ENCODE peak calls at places on chromosomes 2 and 18, in ten cellular contexts. C is naive thymus-derived CD4-positive, alpha-beta T cell; T is lower lobe of right lung; Q is fibroblast of lung; K is mammary epithelial cell; F is A549; J is ovary; Z is right lobe of liver; I is heart right ventricle; L is breast epithelium. W is an unnamed sample. For H3K4me1, the result is how much of the 10 kb centered on the place peaks cover.

GRCh38 chr2:118882693-118883336 is 35.4 kb upstream of the EN1 start:
- DNase-seq in C (peak), T (peak), Q (peak), K (peak), F (peak), J (peak), Z (peak), I (peak), L (peak), W (peak)

GRCh38 chr2:85549826-85550225 is 10.9 kb downstream of the MAT2A start:
- DNase-seq in C (no peak), T (no peak), Q (peak), K (no peak), F (no peak), J (no peak), Z (no peak), I (no peak), L (no peak), W (peak)

GRCh38 chr2:190679813-190680591 is 31.1 kb downstream of the NAB1 start:
- DNase-seq in C (peak), T (peak), Q (peak), K (peak), F (peak), J (peak), Z (peak), I (no peak), L (peak), W (no peak)

GRCh38 chr2:238903141-238903540 is 55.3 kb downstream of the TWIST2 start:
- DNase-seq in C (no peak), T (no peak), Q (no peak), K (no peak), F (no peak), J (no peak), Z (no peak), I (no peak), L (no peak), W (no peak)

GRCh38 chr2:150520088-150520487 is 32.6 kb upstream of the RND3 start:
- DNase-seq in C (no peak), T (no peak), Q (no peak), K (peak), F (no peak), J (no peak), Z (no peak), I (no peak), L (no peak), W (no peak)

GRCh38 chr2:232633413-232634318 is at the start of gene EFHD1:
- DNase-seq in C (peak), T (peak), Q (peak), K (peak), F (peak), J (peak), Z (peak), I (peak), L (peak), W (peak)

GRCh38 chr18:32802606-32803451 is 30.0 kb upstream of the KLHL14 start:
- DNase-seq in C (no peak), T (no peak), Q (no peak), K (no peak), F (no peak), J (no peak), Z (no peak), I (no peak), L (no peak), W (no peak)

GRCh38 chr2:146741260-146741659 is 1103.6 kb upstream of the ACVR2A start:
- DNase-seq in C (no peak), T (no peak), Q (peak), K (no peak), F (no peak), J (no peak), Z (no peak), I (no peak), L (no peak), W (no peak)

GRCh38 chr18:41642756-41643155 is 312.3 kb upstream of the PIK3C3 start:
- DNase-seq in C (no peak), T (no peak), Q (no peak), K (no peak), F (no peak), J (no peak), Z (no peak), I (no peak), L (no peak), W (peak)

GRCh38 chr2:27832396-27832795 is 57.8 kb downstream of the RBKS start:
- DNase-seq in C (no peak), T (no peak), Q (peak), K (peak), F (no peak), J (no peak), Z (no peak), I (no peak), L (no peak), W (peak)

GRCh38 chr2:223082701-223083100 is 30.7 kb downstream of the KCNE4 start:
- DNase-seq in C (no peak), T (no peak), Q (no peak), K (no peak), F (no peak), J (no peak), Z (no peak), I (no peak), L (no peak), W (no peak)

GRCh38 chr2:220077488-220077887 is 450.1 kb downstream of the SLC4A3 start:
- DNase-seq in C (no peak), T (no peak), Q (peak), K (peak), F (no peak), J (no peak), Z (no peak), I (no peak), L (no peak), W (peak)

GRCh38 chr2:45748239-45748638 is 96.8 kb downstream of the PRKCE start:
- DNase-seq in C (no peak), T (no peak), Q (no peak), K (no peak), F (no peak), J (no peak), Z (no peak), I (no peak), L (no peak), W (peak)

GRCh38 chr2:172094319-172095145 is 8.2 kb downstream of the DLX2 start:
- DNase-seq in C (no peak), T (peak), Q (no peak), K (no peak), F (peak), J (no peak), Z (no peak), I (no peak), L (no peak), W (peak)

GRCh38 chr18:58754544-58755068 is 83.3 kb downstream of the MALT1 start:
- DNase-seq in C (no peak), T (peak), Q (no peak), K (no peak), F (no peak), J (no peak), Z (no peak), I (peak), L (no peak), W (no peak)

GRCh38 chr18:55694291-55694690 is 106.3 kb upstream of the TCF4 start:
- DNase-seq in C (no peak), T (no peak), Q (no peak), K (peak), F (no peak), J (no peak), Z (no peak), I (no peak), L (no peak), W (no peak)

GRCh38 chr2:75587954-75588587 is 27.3 kb upstream of the EVA1A start:
- DNase-seq in C (no peak), T (no peak), Q (peak), K (peak), F (no peak), J (no peak), Z (no peak), I (no peak), L (no peak), W (peak)

GRCh38 chr2:174824098-174824497 is 59.8 kb upstream of the CHRNA1 start:
- DNase-seq in C (no peak), T (no peak), Q (no peak), K (no peak), F (no peak), J (no peak), Z (no peak), I (no peak), L (no peak), W (no peak)

GRCh38 chr18:8814206-8814605 is 108.8 kb downstream of the MTCL1 start:
- DNase-seq in C (no peak), T (no peak), Q (peak), K (no peak), F (no peak), J (no peak), Z (no peak), I (no peak), L (no peak), W (peak)

GRCh38 chr2:160278889-160279196 is 78.8 kb upstream of the ITGB6 start:
- DNase-seq in C (no peak), T (no peak), Q (peak), K (no peak), F (no peak), J (no peak), Z (no peak), I (peak), L (no peak), W (peak)

GRCh38 chr18:24397131-24397693 is 412 bp downstream of the OSBPL1A start:
- DNase-seq in C (no peak), T (peak), Q (peak), K (peak), F (peak), J (no peak), Z (peak), I (peak), L (peak), W (peak)

GRCh38 chr2:217732995-217733394 is 269.8 kb downstream of the TNS1 start:
- DNase-seq in C (no peak), T (no peak), Q (no peak), K (no peak), F (no peak), J (no peak), Z (no peak), I (no peak), L (no peak), W (peak)

GRCh38 chr2:217737127-217737526 is 265.7 kb downstream of the TNS1 start:
- DNase-seq in C (no peak), T (no peak), Q (no peak), K (no peak), F (no peak), J (no peak), Z (no peak), I (no peak), L (no peak), W (no peak)

GRCh38 chr2:217733461-217733860 is 269.3 kb downstream of the TNS1 start:
- DNase-seq in C (no peak), T (no peak), Q (no peak), K (no peak), F (no peak), J (no peak), Z (no peak), I (no peak), L (no peak), W (no peak)

GRCh38 chr2:217734999-217735398 is 267.8 kb downstream of the TNS1 start:
- DNase-seq in C (no peak), T (no peak), Q (no peak), K (no peak), F (no peak), J (no peak), Z (peak), I (no peak), L (no peak), W (no peak)

DNA sequence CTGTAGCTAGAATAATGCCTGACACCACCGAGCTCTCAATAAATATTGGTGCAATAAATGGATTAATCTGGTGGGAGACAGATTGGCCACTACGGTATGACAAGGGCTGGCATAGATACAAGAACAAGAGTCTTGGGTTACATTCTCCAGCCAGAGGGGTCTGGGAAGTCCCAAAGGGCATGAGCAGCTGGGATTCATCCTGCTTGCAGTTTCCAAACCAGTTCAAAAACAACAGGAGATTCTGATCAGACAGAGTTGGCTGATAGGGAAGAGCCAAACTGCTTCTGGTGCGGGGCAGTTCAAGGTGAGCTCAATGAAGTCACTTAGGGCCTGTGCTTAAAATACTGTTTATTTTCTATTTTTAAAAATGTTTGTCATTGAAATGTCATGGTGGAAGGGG is 266.9 kb downstream of the TNS1 start:
- DNase-seq in C (no peak), T (no peak), Q (no peak), K (no peak), F (no peak), J (no peak), Z (peak), I (no peak), L (no peak), W (no peak)
- H3K4me1 ChIP-seq in C (under half), T (under half), Q (under half), K (under half), F (under half), J (under half), Z (under half), I (under half), L (under half), W (half or more)

GRCh38 chr18:79467126-79467525 is 71.4 kb downstream of the NFATC1 start:
- DNase-seq in C (no peak), T (no peak), Q (no peak), K (no peak), F (no peak), J (no peak), Z (no peak), I (no peak), L (no peak), W (no peak)
- H3K4me1 ChIP-seq in C (under half), T (under half), Q (under half), K (under half), F (under half), J (under half), Z (under half), I (under half), L (under half), W (under half)

DNA sequence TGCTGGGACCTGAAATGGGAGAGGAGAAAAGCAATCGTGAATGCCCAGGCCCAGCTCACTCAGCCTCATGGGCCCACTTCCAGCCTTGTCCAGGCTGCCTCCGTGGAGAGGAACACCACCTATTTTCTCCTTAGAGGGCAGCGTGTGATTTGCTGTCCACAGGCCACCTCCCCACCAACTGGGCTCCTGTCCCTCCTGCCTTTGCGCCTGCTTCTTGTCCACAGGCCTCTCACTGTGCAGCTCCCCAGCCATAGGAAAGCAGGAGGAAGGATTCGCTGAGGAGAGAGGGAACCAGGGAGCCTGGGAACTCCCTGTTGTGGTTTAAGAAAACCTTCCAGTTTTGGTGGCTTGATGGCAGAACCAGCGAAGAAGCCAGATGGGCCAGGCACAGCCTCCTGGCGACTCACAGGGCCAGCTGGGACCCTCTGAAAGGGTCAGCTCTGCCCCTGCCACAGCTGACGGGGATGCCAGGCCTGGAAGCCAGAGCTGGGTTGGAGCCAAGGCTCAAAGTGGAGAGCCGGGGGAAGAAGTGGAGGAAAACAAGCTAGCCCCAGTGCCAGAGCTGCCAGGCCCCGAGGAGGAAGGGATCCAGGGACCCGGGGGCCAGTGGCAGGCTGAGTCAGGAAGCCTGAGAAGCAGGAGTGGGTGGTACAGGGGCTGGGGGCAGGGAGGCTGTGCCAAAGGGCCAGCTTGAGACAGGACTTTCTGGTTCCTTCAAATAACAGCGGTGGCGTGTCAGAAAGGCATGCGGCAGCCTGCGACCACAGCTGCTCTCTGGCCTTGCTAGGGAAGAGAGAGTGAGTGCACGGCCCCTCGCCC is 9.9 kb downstream of the TMBIM1 start:
- DNase-seq in C (no peak), T (peak), Q (peak), K (peak), F (no peak), J (no peak), Z (no peak), I (peak), L (peak), W (no peak)
- H3K4me1 ChIP-seq in C (under half), T (half or more), Q (under half), K (half or more), F (under half), J (under half), Z (half or more), I (half or more), L (half or more), W (half or more)

GRCh38 chr2:64645014-64645418 is 8.7 kb downstream of the SERTAD2 start:
- DNase-seq in C (no peak), T (no peak), Q (peak), K (peak), F (peak), J (peak), Z (no peak), I (peak), L (no peak), W (peak)

GRCh38 chr2:64644240-64645013 is 9.3 kb downstream of the SERTAD2 start:
- DNase-seq in C (peak), T (peak), Q (peak), K (peak), F (peak), J (peak), Z (peak), I (peak), L (peak), W (peak)

GRCh38 chr2:64646007-64646880 is 7.5 kb downstream of the SERTAD2 start:
- DNase-seq in C (peak), T (peak), Q (peak), K (peak), F (peak), J (peak), Z (peak), I (peak), L (peak), W (peak)

GRCh38 chr2:64641585-64641984 is 12.1 kb downstream of the SERTAD2 start:
- DNase-seq in C (no peak), T (no peak), Q (no peak), K (no peak), F (no peak), J (no peak), Z (no peak), I (no peak), L (no peak), W (no peak)

DNA sequence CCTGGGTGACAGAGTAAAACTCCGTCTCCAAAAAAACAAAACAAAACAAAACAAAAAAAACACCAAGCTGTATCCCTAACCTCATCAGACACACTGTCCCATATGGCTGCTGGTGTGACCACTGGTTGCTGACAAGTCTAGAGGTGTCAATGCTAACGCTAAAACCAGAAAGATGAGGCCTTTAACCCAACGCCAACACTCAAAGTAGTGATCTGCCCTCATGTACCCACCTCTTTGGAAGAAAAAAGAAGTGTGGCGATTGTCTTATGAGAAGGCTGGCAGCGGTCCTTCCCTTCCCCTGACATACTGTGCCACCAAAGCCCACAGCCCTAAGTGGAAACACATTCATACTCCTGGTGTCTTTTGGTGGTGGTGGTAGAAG is 9.9 kb downstream of the SERTAD2 start:
- DNase-seq in C (no peak), T (no peak), Q (no peak), K (no peak), F (no peak), J (no peak), Z (no peak), I (no peak), L (no peak), W (no peak)
- H3K4me1 ChIP-seq in C (under half), T (half or more), Q (under half), K (half or more), F (half or more), J (under half), Z (under half), I (under half), L (under half), W (half or more)

DNA sequence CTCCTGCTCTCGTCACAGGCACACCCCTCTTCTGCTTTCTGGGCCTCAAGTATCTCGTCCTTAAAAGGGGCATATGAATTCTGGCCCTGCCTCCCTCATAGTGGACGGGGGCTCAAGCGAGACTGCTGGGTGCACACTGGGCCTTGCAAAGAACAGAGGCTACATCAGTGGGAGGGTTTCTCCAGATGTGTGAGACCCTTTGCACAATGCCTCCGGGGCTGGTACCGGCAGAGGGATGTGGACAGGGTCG is 25.0 kb downstream of the CRACDL start:
- DNase-seq in C (no peak), T (no peak), Q (no peak), K (no peak), F (no peak), J (no peak), Z (no peak), I (no peak), L (no peak), W (no peak)
- H3K4me1 ChIP-seq in C (under half), T (under half), Q (under half), K (half or more), F (half or more), J (under half), Z (under half), I (under half), L (under half), W (under half)

GRCh38 chr2:204662956-204663355 is 117.7 kb downstream of the PARD3B start:
- DNase-seq in C (no peak), T (no peak), Q (no peak), K (no peak), F (no peak), J (no peak), Z (no peak), I (no peak), L (no peak), W (no peak)
- H3K4me1 ChIP-seq in C (under half), T (under half), Q (under half), K (under half), F (under half), J (under half), Z (under half), I (under half), L (under half), W (under half)

DNA sequence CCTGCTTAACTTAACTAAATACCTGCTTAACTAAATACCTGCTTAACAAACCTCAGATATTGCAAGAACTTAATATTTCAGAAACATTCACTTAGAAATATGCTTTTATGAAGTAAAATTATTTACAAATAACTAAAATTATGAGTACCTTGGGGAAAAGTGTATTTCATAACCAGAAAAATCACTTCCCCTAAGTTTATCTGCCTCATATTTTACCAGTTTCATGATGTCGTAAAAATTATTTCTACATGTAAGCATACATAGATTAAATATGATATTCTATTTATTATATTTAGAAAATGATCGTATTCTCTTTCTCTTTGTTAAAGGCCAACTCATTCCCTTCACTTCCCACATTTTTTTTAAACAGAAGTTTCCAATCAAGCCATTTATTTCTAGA is 41.5 kb upstream of the DSC1 start:
- DNase-seq in C (no peak), T (no peak), Q (no peak), K (no peak), F (no peak), J (no peak), Z (no peak), I (no peak), L (no peak), W (no peak)
- H3K4me1 ChIP-seq in C (under half), T (under half), Q (under half), K (under half), F (under half), J (under half), Z (under half), I (under half), L (under half), W (under half)

DNA sequence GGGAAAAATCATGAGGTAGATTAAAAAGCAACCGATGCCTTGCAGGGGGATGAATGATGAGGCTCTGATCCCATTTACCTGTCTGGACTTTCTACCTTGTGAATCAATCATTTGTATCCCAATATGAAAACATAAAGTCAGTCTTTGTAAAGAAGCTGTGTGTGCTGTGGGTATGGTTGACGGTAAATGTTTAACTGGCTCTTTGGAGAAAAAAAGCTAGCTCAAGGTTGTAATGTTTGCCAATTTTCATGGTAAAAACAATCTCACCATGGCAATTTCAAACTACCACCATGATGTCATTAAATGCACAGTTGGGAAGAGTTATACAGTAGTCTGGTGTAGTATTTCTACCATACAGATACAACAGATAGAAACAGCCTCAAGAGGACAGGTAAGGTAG is 14.6 kb downstream of the TTR start:
- DNase-seq in C (no peak), T (no peak), Q (no peak), K (no peak), F (no peak), J (no peak), Z (no peak), I (no peak), L (no peak), W (no peak)
- H3K4me1 ChIP-seq in C (under half), T (under half), Q (under half), K (under half), F (under half), J (under half), Z (under half), I (under half), L (under half), W (under half)

W was measured in adipocyte.